ENCODE peak calls at places on chromosomes 12 and 14, in eight cellular contexts. S is stimulated activated CD4-positive, alpha-beta T cell treated with anti-CD3 and anti-CD28 coated beads, Interleukin-2, amount 100 ng/mL, for 48 hours; C is kidney tubule cell; U is GM12892; N is activated CD4-positive, alpha-beta T cell treated with anti-CD3 and anti-CD28 coated beads, Interleukin-2, amount 50 U/mL, for 4 hours; B is B cell; O is NCI-H1092; M is GM04504. Q is an unnamed sample.

GRCh38 chr14:45526715-45527549 is 273.9 kb upstream of the MIS18BP1 start:
- DNase-seq in N (no peak), O (peak; percentile 29), B (no peak), U (peak; percentile 3), S (no peak), M (no peak), C (peak; percentile 43), Q (peak; percentile 5)

GRCh38 chr14:24032727-24033418 is 18.9 kb upstream of the CARMIL3 start:
- DNase-seq in U (no peak), B (no peak), N (no peak), S (no peak), M (peak; percentile 68), C (peak; percentile 68), O (no peak), Q (no peak)

GRCh38 chr12:121095544-121096198 is 37.0 kb upstream of the P2RX7 start:
- DNase-seq in S (peak; percentile 77), O (peak; percentile 6), N (peak; percentile 72), U (peak; percentile 80), C (peak; percentile 53), B (peak; percentile 85), M (peak; percentile 17), Q (peak; percentile 68)

GRCh38 chr14:52312872-52313492 is 1.1 kb upstream of the PTGER2 start:
- DNase-seq in B (no peak), M (no peak), S (no peak), U (no peak), C (no peak), O (no peak), N (no peak), Q (no peak)

GRCh38 chr14:66140213-66140918 is 345.8 kb upstream of the CCDC196 start:
- DNase-seq in S (no peak), C (no peak), M (no peak), U (peak; percentile 23), N (no peak), B (no peak), O (no peak), Q (no peak)

GRCh38 chr14:98077176-98077575 is 1194.8 kb downstream of the BCL11B start:
- DNase-seq in B (no peak), S (no peak), O (no peak), C (no peak), U (no peak), M (no peak), N (no peak), Q (no peak)

GRCh38 chr12:105765053-105766019 is 373.4 kb downstream of the NUAK1 start:
- DNase-seq in B (no peak), O (no peak), S (no peak), C (no peak), U (no peak), M (no peak), N (no peak), Q (no peak)

GRCh38 chr12:89256060-89256459 is 96.2 kb downstream of the DUSP6 start:
- DNase-seq in O (no peak), B (no peak), U (no peak), M (no peak), N (no peak), C (no peak), S (no peak), Q (no peak)

GRCh38 chr14:94571950-94572349 is 9.3 kb upstream of the SERPINA5 start:
- DNase-seq in O (no peak), M (no peak), S (no peak), B (peak; percentile 1), N (no peak), C (peak; percentile 73), U (no peak), Q (no peak)

GRCh38 chr12:117768860-117769259 is 199.9 kb downstream of the KSR2 start:
- DNase-seq in U (no peak), C (no peak), S (no peak), N (no peak), O (no peak), B (no peak), M (no peak), Q (no peak)

GRCh38 chr12:68786929-68787328 is 21.0 kb upstream of the MDM2 start:
- DNase-seq in C (no peak), B (no peak), O (no peak), N (no peak), U (no peak), M (no peak), S (no peak), Q (no peak)

GRCh38 chr12:85947286-85947685 is 73.2 kb downstream of the NTS start:
- DNase-seq in N (no peak), M (no peak), S (no peak), B (no peak), O (no peak), C (no peak), U (no peak), Q (no peak)

GRCh38 chr12:43267782-43268181 is 284.2 kb downstream of the ADAMTS20 start:
- DNase-seq in U (no peak), O (no peak), M (no peak), C (no peak), B (no peak), S (no peak), N (no peak), Q (peak; percentile 36)

GRCh38 chr14:32728957-32729356 is 209.7 kb upstream of the NPAS3 start:
- DNase-seq in O (no peak), B (no peak), S (no peak), M (no peak), N (no peak), U (no peak), C (no peak), Q (no peak)

GRCh38 chr12:12646483-12647072 is 34.9 kb downstream of the CREBL2 start:
- DNase-seq in U (no peak), C (no peak), O (no peak), B (no peak), N (no peak), S (no peak), M (no peak), Q (no peak)

GRCh38 chr12:4141344-4142270 is 132.0 kb upstream of the CCND2 start:
- DNase-seq in U (no peak), S (no peak), O (no peak), C (no peak), N (no peak), M (no peak), B (no peak), Q (no peak)

GRCh38 chr12:95208678-95209077 is 8.6 kb downstream of the FGD6 start:
- DNase-seq in N (no peak), B (no peak), M (no peak), S (no peak), U (no peak), C (peak; percentile 64), O (no peak), Q (no peak)

GRCh38 chr12:100138048-100138907 is 4.4 kb downstream of the BLTP3B start:
- DNase-seq in U (no peak), N (no peak), M (no peak), C (peak; percentile 33), B (no peak), O (no peak), S (no peak), Q (no peak)

GRCh38 chr14:57390806-57391562 is 598 bp downstream of the NAA30 start:
- DNase-seq in C (peak; percentile 54), M (peak; percentile 12), B (no peak), N (peak; percentile 13), S (peak; percentile 19), O (no peak), U (peak; percentile 10), Q (no peak)

GRCh38 chr12:57127101-57127709 is 1.1 kb upstream of the LRP1 start:
- DNase-seq in B (peak; percentile 46), M (no peak), S (peak; percentile 33), O (no peak), C (peak; percentile 74), N (peak; percentile 14), U (no peak), Q (no peak)

GRCh38 chr14:64912256-64912655 is 2.0 kb upstream of the CHURC1 start:
- DNase-seq in U (no peak), B (no peak), C (no peak), N (no peak), S (no peak), M (no peak), O (no peak), Q (no peak)

GRCh38 chr12:116520801-116521471 is 38.2 kb upstream of the MAP1LC3B2 start:
- DNase-seq in U (no peak), N (no peak), B (no peak), O (no peak), C (peak; percentile 80), S (no peak), M (peak; percentile 74), Q (no peak)

GRCh38 chr14:75831971-75832370 is 149.8 kb downstream of the TGFB3 start:
- DNase-seq in S (no peak), O (no peak), N (no peak), U (no peak), M (no peak), C (no peak), B (no peak), Q (no peak)

GRCh38 chr12:65229441-65229840 is 49.0 kb upstream of the MSRB3 start:
- DNase-seq in N (no peak), O (no peak), B (no peak), S (no peak), M (peak; percentile 18), C (peak; percentile 41), U (no peak), Q (no peak)

Q was measured in CMK.